ENCODE peak calls at places on chromosomes 16 and 17, in six cellular contexts. Q is neuronal stem cell, I is IMR-90, O is mesenchymal stem cell, P is trophoblast cell, Y is H1. U is an unnamed sample.

GRCh38 chr16:86509759-86510464 is 415 bp upstream of the FOXF1 start:
- DNase-seq in Q (peak), I (peak), O (peak), P (no peak), Y (peak), U (peak)

GRCh38 chr16:86951831-86952598 is 365.2 kb downstream of the C16orf95 start:
- DNase-seq in Q (no peak), I (peak), O (peak), P (peak), Y (no peak), U (no peak)

GRCh38 chr16:1183235-1183907 is 30.5 kb downstream of the CACNA1H start:
- DNase-seq in Q (no peak), I (peak), O (peak), P (peak), Y (no peak), U (no peak)

GRCh38 chr16:8739151-8739550 is 58.3 kb downstream of the TMEM186 start:
- DNase-seq in Q (no peak), I (no peak), O (no peak), P (no peak), Y (no peak), U (no peak)

GRCh38 chr16:77849640-77850258 is 61.4 kb downstream of the VAT1L start:
- DNase-seq in Q (no peak), I (no peak), O (no peak), P (no peak), Y (no peak), U (no peak)

GRCh38 chr16:50469744-50470301 is 78.4 kb upstream of the NKD1 start:
- DNase-seq in Q (no peak), I (no peak), O (no peak), P (no peak), Y (peak), U (no peak)

GRCh38 chr16:28869201-28869600 is 5.6 kb downstream of the SH2B1 start:
- DNase-seq in Q (no peak), I (no peak), O (no peak), P (no peak), Y (no peak), U (no peak)

GRCh38 chr16:85052536-85052935 is 24.9 kb downstream of the KIAA0513 start:
- DNase-seq in Q (no peak), I (no peak), O (no peak), P (no peak), Y (no peak), U (no peak)

GRCh38 chr17:22128723-22129122 is 436.4 kb downstream of the KCNJ18 start:
- DNase-seq in Q (no peak), I (no peak), O (no peak), P (no peak), Y (no peak), U (no peak)

GRCh38 chr17:34852614-34853013 is 108.6 kb downstream of the CCT6B start:
- DNase-seq in Q (no peak), I (no peak), O (no peak), P (no peak), Y (no peak), U (no peak)

GRCh38 chr17:12545877-12546513 is 119.7 kb upstream of the MYOCD start:
- DNase-seq in Q (peak), I (peak), O (peak), P (peak), Y (peak), U (peak)

GRCh38 chr16:27463741-27464662 is 62.0 kb downstream of the IL21R start:
- DNase-seq in Q (no peak), I (no peak), O (no peak), P (no peak), Y (no peak), U (no peak)

GRCh38 chr16:88593489-88593888 is 23.3 kb downstream of the ZC3H18 start:
- DNase-seq in Q (no peak), I (no peak), O (no peak), P (no peak), Y (no peak), U (no peak)

GRCh38 chr17:37220609-37220953 is 155.2 kb upstream of the C17orf78 start:
- DNase-seq in Q (peak), I (peak), O (peak), P (peak), Y (no peak), U (peak)

GRCh38 chr16:29107299-29107698 is 122.4 kb downstream of the LAT start:
- DNase-seq in Q (no peak), I (no peak), O (no peak), P (no peak), Y (peak), U (peak)

GRCh38 chr16:50702725-50703124 is 9.3 kb downstream of the NOD2 start:
- DNase-seq in Q (no peak), I (no peak), O (no peak), P (no peak), Y (no peak), U (no peak)

GRCh38 chr17:19940722-19941464 is 36.7 kb downstream of the AKAP10 start:
- DNase-seq in Q (no peak), I (peak), O (peak), P (peak), Y (no peak), U (no peak)

GRCh38 chr17:76932402-76933333 is 64.5 kb downstream of the MGAT5B start:
- DNase-seq in Q (no peak), I (no peak), O (no peak), P (no peak), Y (no peak), U (no peak)

GRCh38 chr17:76938009-76938408 is 69.8 kb downstream of the MGAT5B start:
- DNase-seq in Q (no peak), I (no peak), O (no peak), P (no peak), Y (no peak), U (no peak)

GRCh38 chr17:76935331-76935730 is 67.1 kb downstream of the MGAT5B start:
- DNase-seq in Q (no peak), I (peak), O (peak), P (no peak), Y (no peak), U (no peak)

GRCh38 chr17:76937238-76937637 is 69.0 kb downstream of the MGAT5B start:
- DNase-seq in Q (no peak), I (no peak), O (no peak), P (no peak), Y (no peak), U (no peak)

GRCh38 chr17:76934561-76935320 is 66.5 kb downstream of the MGAT5B start:
- DNase-seq in Q (no peak), I (no peak), O (no peak), P (peak), Y (no peak), U (no peak)
- H4K91ac ChIP-seq in Q (no peak), I (no peak), O (no peak), P (no peak), Y (no peak), U (no peak)

GRCh38 chr16:76338472-76338871 is 61.3 kb downstream of the CNTNAP4 start:
- DNase-seq in Q (no peak), I (no peak), O (no peak), P (no peak), Y (no peak), U (no peak)

GRCh38 chr16:76345093-76345735 is 68.0 kb downstream of the CNTNAP4 start:
- DNase-seq in Q (no peak), I (no peak), O (peak), P (peak), Y (no peak), U (no peak)

GRCh38 chr16:76346210-76346609 is 69.0 kb downstream of the CNTNAP4 start:
- DNase-seq in Q (no peak), I (no peak), O (no peak), P (no peak), Y (no peak), U (no peak)

GRCh38 chr16:76343761-76344160 is 66.6 kb downstream of the CNTNAP4 start:
- DNase-seq in Q (no peak), I (no peak), O (no peak), P (no peak), Y (no peak), U (no peak)
- H4K91ac ChIP-seq in Q (no peak), I (no peak), O (no peak), P (no peak), Y (no peak), U (no peak)

DNA sequence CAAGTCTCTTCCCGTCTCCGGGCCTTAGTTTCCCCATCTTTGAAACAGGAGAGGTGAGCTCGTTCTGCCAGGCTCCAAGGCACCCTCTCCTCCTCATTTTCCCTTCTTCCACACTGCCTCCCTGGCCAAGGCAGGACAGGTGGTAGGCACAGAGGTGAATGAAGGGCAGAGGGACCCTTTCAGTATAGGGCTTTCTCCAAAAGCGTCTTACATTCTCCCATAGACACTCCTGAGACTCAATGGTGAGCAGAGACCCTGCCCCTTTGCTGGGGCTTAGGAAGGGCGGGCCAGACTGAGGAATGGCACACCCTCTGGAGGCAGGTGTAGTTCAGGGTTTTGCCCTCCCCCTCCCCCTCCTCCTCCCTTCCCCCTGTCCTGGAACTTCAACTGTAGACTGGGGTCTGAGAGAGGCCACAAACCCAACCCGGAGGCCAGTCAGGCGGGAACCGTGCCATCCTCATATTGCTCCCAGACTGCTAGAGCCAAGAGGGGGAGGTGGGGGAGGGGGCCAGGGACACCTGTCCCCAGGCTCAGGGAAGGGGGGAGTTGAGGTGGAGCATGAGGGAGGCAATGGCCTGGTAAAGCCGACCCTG is 1.9 kb downstream of the PLEKHH3 start:
- DNase-seq in Q (no peak), I (no peak), O (no peak), P (no peak), Y (peak), U (peak)
- H4K91ac ChIP-seq in Q (no peak), I (no peak), O (peak), P (no peak), Y (no peak), U (no peak)

DNA sequence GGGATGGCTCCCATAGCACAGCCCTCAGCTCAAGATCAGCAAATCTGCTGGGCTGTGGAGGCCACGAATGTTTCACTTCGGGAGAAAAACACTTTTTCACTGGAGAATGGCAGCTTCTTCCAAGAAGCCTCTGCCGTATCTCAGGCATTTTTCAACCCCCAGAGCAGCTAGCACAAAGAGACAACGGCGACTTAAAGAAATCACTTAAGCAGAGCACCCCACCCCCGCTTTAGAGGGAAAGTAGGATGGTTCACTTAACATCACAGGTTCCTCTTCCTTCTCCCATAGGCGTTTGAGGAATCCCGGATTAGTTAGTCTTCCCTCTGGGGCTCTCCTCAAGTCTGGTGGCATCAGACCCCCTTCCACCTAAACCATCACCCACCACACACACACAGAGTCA is 27.6 kb downstream of the CYB561 start:
- DNase-seq in Q (no peak), I (no peak), O (no peak), P (no peak), Y (no peak), U (no peak)
- H4K91ac ChIP-seq in Q (no peak), I (no peak), O (no peak), P (no peak), Y (no peak), U (no peak)

GRCh38 chr17:74729866-74730265 is 7.2 kb upstream of the RAB37 start:
- DNase-seq in Q (no peak), I (no peak), O (no peak), P (no peak), Y (no peak), U (no peak)

GRCh38 chr17:74731347-74731605 is 5.8 kb upstream of the RAB37 start:
- DNase-seq in Q (no peak), I (no peak), O (no peak), P (no peak), Y (no peak), U (no peak)

GRCh38 chr17:74729368-74729767 is 7.7 kb upstream of the RAB37 start:
- DNase-seq in Q (no peak), I (no peak), O (no peak), P (no peak), Y (no peak), U (no peak)

GRCh38 chr17:74732042-74732846 is 4.8 kb upstream of the RAB37 start:
- DNase-seq in Q (no peak), I (no peak), O (no peak), P (no peak), Y (no peak), U (no peak)

DNA sequence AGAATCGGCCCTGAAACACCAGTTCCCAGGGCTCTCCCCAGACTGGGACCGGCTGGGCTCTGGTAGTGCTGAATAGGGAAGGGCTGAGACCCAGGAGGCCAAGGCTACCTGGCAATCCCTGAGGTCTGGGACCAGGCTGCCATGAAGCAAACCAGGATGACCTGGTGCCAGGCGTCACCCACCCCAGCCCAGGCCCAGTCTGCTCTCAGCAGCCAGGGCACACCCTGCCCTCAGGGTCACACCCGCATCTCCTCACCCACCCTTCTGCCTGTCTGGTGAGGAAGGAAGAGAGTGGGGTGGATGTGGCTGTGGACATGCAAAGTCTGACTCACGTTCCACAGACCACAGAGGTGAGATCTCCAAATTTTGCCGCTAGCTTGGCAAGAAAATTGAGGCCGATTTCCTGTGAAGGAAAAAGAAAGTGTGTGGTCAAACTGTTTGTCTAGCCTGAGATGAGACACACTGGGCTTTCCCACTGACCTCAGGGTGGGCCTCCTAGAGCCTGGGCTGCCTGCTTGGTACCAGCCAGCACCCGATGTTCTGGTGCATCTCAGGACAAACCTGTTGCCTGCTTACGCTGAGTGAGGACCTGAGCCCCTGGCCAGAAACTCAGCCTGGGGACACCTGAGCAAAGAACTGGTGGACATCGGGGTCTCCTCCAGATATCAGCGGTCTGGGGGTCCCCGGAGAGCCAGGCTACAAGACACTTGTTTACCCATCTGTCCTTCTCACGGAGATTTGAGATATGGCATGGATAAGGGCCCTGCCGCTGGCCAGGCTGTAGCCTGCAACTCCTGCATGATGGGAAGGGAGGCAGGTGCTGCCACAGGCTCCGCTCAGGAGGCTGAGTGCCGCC is 6.3 kb upstream of the RAB37 start:
- DNase-seq in Q (no peak), I (no peak), O (no peak), P (no peak), Y (no peak), U (no peak)
- H4K91ac ChIP-seq in Q (no peak), I (no peak), O (no peak), P (no peak), Y (no peak), U (no peak)

GRCh38 chr17:82096709-82097186 is 1.3 kb downstream of the FASN start:
- DNase-seq in Q (no peak), I (no peak), O (no peak), P (no peak), Y (no peak), U (no peak)
- H4K91ac ChIP-seq in Q (no peak), I (peak), O (peak), P (peak), Y (no peak), U (no peak)

GRCh38 chr16:3155181-3155580 is 20.4 kb downstream of the ZNF213 start:
- DNase-seq in Q (no peak), I (no peak), O (no peak), P (no peak), Y (no peak), U (no peak)

GRCh38 chr16:3157229-3158013 is 22.6 kb downstream of the ZNF213 start:
- DNase-seq in Q (peak), I (peak), O (peak), P (peak), Y (peak), U (peak)

GRCh38 chr16:3158014-3158497 is 23.2 kb downstream of the ZNF213 start:
- DNase-seq in Q (peak), I (no peak), O (peak), P (peak), Y (no peak), U (no peak)

GRCh38 chr16:3158498-3159314 is 23.9 kb downstream of the ZNF213 start:
- DNase-seq in Q (peak), I (peak), O (peak), P (peak), Y (peak), U (peak)

DNA sequence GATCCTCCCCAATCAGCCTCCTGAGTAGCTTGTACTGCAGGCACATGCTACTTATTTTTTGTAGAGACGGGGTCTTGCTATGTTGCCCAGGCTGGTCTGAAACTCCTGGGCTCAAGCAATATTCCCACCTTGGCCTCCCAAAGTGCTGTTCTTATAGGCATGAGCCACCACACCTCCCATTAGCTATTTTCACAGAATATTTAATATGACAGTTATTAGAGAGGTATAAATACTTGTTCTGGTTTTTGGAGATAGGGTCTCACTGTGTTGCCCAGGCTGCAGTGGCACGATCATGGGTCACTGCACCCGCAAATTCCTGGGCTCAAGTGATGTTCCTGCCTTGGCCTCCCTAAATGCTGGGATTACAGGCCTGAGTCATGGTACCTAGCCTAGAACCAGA is 21.1 kb downstream of the ZNF213 start:
- DNase-seq in Q (no peak), I (no peak), O (no peak), P (no peak), Y (no peak), U (no peak)
- H4K91ac ChIP-seq in Q (no peak), I (no peak), O (no peak), P (no peak), Y (no peak), U (no peak)

DNA sequence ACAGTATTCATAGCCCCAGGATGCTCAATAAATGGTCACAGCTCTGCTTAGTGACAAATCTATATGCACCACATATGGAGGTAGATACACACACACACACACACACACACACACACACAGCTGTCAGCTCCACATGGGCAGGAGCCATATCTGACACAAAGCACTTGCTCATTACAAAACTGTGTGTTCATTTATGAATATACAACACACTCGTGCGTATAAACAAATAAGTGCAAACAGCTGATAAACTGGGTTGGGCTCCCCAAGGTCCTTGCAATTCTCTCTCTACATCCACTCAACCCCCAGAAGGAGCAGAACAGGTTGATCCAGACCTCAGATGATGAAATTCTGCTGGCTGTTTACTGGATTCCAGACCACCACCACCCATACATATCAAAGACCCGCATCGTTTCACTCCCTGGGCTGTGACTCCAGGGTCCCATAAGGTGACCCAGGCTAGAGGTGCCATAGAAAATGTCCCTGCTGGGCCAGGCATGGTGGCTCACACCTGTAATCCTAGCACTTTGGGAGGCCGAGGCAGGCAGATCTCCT is 140.7 kb downstream of the XYLT1 start:
- DNase-seq in Q (no peak), I (no peak), O (no peak), P (peak), Y (no peak), U (no peak)
- H4K91ac ChIP-seq in Q (no peak), I (no peak), O (no peak), P (no peak), Y (no peak), U (no peak)